ENCODE peak calls at places on chromosomes 6 and 20, in seven cellular contexts. F is GM10248; W is CD4-positive, alpha-beta T cell; H is cardiac muscle cell; Z is HepG2; X is suprapubic skin; D is breast epithelium. G is an unnamed sample.

GRCh38 chr6:23301546-23301945 is 732.2 kb downstream of the HDGFL1 start:
- DNase-seq in F (no peak), W (no peak), H (no peak), Z (no peak), X (no peak), D (no peak), G (no peak)

GRCh38 chr6:70709826-70710225 is 42.1 kb downstream of the SMAP1 start:
- DNase-seq in F (no peak), W (no peak), H (no peak), Z (peak), X (no peak), D (no peak), G (no peak)

GRCh38 chr6:27293436-27294152 is 18.5 kb downstream of the POM121L2 start:
- DNase-seq in F (no peak), W (no peak), H (peak), Z (peak), X (no peak), D (no peak), G (no peak)

GRCh38 chr20:651713-652610 is 1.0 kb downstream of the SRXN1 start:
- DNase-seq in F (no peak), W (no peak), H (peak), Z (no peak), X (no peak), D (no peak), G (peak)

GRCh38 chr6:70289299-70289698 is 13.6 kb downstream of the COL9A1 start:
- DNase-seq in F (no peak), W (no peak), H (no peak), Z (peak), X (no peak), D (no peak), G (no peak)

GRCh38 chr6:31597006-31597405 is 4.2 kb upstream of the NCR3 start:
- DNase-seq in F (no peak), W (no peak), H (peak), Z (peak), X (no peak), D (no peak), G (no peak)

GRCh38 chr6:63347599-63347998 is 27.8 kb upstream of the LGSN start:
- DNase-seq in F (no peak), W (no peak), H (no peak), Z (peak), X (no peak), D (no peak), G (no peak)

GRCh38 chr20:843908-844307 is 10.4 kb downstream of the FAM110A start:
- DNase-seq in F (no peak), W (no peak), H (no peak), Z (no peak), X (no peak), D (no peak), G (no peak)

GRCh38 chr20:64133951-64134407 is 26.6 kb upstream of the NPBWR2 start:
- DNase-seq in F (no peak), W (no peak), H (no peak), Z (no peak), X (peak), D (no peak), G (no peak)

GRCh38 chr6:108002365-108003221 is 44.6 kb upstream of the SEC63 start:
- DNase-seq in F (no peak), W (no peak), H (no peak), Z (peak), X (peak), D (peak), G (no peak)

GRCh38 chr20:18628330-18628941 is 40.6 kb downstream of the DTD1 start:
- DNase-seq in F (no peak), W (no peak), H (peak), Z (peak), X (no peak), D (peak), G (no peak)

GRCh38 chr20:5827098-5827853 is 77.1 kb downstream of the SHLD1 start:
- DNase-seq in F (no peak), W (no peak), H (no peak), Z (no peak), X (no peak), D (no peak), G (no peak)

GRCh38 chr20:9353916-9354276 is 160.5 kb upstream of the LAMP5 start:
- DNase-seq in F (no peak), W (no peak), H (no peak), Z (no peak), X (no peak), D (no peak), G (no peak)

GRCh38 chr20:45685896-45686295 is 15.9 kb upstream of the WFDC11 start:
- DNase-seq in F (no peak), W (no peak), H (no peak), Z (no peak), X (no peak), D (no peak), G (no peak)
- TF ChIP-seq CTCF in F (no peak), W (no peak), H (peak), Z (no peak), X (no peak), D (no peak), G (no peak)

DNA sequence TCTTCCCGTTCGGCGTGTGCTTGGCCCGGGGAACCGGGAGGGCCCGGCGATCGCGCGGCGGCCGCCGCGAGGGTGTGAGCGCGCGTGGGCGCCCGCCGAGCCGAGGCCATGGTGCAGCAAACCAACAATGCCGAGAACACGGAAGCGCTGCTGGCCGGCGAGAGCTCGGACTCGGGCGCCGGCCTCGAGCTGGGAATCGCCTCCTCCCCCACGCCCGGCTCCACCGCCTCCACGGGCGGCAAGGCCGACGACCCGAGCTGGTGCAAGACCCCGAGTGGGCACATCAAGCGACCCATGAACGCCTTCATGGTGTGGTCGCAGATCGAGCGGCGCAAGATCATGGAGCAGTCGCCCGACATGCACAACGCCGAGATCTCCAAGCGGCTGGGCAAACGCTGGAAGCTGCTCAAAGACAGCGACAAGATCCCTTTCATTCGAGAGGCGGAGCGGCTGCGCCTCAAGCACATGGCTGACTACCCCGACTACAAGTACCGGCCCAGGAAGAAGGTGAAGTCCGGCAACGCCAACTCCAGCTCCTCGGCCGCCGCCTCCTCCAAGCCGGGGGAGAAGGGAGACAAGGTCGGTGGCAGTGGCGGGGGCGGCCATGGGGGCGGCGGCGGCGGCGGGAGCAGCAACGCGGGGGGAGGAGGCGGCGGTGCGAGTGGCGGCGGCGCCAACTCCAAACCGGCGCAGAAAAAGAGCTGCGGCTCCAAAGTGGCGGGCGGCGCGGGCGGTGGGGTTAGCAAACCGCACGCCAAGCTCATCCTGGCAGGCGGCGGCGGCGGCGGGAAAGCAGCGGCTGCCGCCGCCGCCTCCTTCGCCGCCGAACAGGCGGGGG is 1.1 kb downstream of the SOX4 start:
- DNase-seq in F (peak), W (peak), H (peak), Z (peak), X (peak), D (peak), G (peak)
- TF ChIP-seq CTCF in F (no peak), W (no peak), H (no peak), Z (no peak), X (no peak), D (no peak), G (no peak)

GRCh38 chr20:34709836-34710567 is 5.9 kb downstream of the TP53INP2 start:
- DNase-seq in F (peak), W (no peak), H (peak), Z (no peak), X (no peak), D (peak), G (no peak)
- TF ChIP-seq CTCF in F (peak), W (no peak), H (no peak), Z (peak), X (no peak), D (no peak), G (peak)

GRCh38 chr6:150006961-150007464 is 18.3 kb downstream of the RAET1L start:
- DNase-seq in F (peak), W (no peak), H (peak), Z (no peak), X (no peak), D (no peak), G (peak)
- TF ChIP-seq CTCF in F (peak), W (peak), H (peak), Z (peak), X (peak), D (no peak), G (peak)

DNA sequence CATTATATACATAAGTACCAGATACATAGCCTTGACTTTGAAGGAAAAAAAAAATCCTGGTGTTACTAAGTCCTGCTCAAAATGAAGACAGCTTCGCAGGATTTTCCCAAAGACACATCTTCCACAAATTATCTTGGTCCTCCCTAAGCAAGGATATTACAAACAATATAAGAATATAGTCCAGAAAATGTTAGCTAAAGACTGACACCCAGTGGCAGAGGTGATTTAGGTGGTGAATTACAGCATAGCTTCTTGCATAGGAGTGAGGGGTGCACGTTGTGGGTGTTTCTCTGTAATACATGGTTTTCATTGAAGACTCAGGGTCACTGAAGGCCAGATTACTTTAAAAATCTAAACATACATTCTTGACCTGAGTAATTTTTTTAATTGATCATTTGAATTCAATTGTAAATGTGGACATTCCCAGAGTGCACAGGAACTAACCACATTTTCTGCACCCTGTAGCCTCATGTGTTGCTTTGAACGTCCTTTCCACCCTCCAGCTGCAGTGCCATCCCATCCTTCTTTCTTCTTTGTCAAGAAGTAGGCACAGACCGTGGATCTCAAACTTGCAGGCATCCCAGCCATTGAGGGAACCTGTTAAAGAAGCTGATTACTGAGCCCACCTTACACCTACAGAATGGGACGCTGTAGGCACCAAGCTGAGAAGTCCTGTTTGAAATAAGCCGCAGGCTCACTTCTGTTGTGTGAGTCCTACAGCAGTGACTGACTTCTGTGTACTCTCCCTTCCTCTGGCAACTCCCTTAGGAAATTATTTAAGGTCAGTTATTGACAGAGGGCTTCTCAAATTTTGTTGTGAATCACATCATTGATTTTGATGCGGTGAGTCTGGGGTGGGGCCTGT is 102.6 kb downstream of the PERP start:
- DNase-seq in F (peak), W (no peak), H (peak), Z (peak), X (no peak), D (no peak), G (no peak)
- TF ChIP-seq CTCF in F (peak), W (peak), H (peak), Z (peak), X (no peak), D (peak), G (peak)

GRCh38 chr6:12782136-12782535 is 65.6 kb downstream of the PHACTR1 start:
- DNase-seq in F (no peak), W (no peak), H (no peak), Z (no peak), X (no peak), D (no peak), G (no peak)
- TF ChIP-seq CTCF in F (no peak), W (no peak), H (no peak), Z (no peak), X (no peak), D (no peak), G (no peak)

GRCh38 chr6:29016559-29017427 is 11.7 kb upstream of the ZNF311 start:
- DNase-seq in F (peak), W (peak), H (peak), Z (peak), X (peak), D (peak), G (peak)
- TF ChIP-seq CTCF in F (peak), W (peak), H (peak), Z (peak), X (peak), D (peak), G (peak)

DNA sequence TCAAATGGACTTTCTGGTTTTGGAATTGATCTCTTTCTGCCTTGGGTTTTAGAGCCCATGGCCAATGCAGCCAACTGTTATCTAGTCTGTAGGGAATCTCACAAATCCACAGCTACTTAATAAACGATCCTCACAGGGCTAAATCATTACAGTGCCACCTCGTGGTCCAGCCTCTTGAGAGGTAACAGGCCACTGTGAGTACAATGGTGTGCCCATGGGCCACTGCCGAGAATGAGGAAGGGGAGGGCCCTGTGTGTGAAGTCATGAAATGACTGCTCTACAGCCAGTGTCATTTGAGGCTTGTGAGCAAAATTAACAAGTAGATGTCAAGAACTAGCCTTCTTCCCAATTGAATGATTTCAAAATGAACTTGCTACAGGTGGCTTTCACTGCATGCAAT is 54.3 kb upstream of the GMPR start:
- DNase-seq in F (peak), W (no peak), H (peak), Z (peak), X (no peak), D (no peak), G (no peak)
- TF ChIP-seq CTCF in F (no peak), W (no peak), H (peak), Z (peak), X (no peak), D (peak), G (peak)

DNA sequence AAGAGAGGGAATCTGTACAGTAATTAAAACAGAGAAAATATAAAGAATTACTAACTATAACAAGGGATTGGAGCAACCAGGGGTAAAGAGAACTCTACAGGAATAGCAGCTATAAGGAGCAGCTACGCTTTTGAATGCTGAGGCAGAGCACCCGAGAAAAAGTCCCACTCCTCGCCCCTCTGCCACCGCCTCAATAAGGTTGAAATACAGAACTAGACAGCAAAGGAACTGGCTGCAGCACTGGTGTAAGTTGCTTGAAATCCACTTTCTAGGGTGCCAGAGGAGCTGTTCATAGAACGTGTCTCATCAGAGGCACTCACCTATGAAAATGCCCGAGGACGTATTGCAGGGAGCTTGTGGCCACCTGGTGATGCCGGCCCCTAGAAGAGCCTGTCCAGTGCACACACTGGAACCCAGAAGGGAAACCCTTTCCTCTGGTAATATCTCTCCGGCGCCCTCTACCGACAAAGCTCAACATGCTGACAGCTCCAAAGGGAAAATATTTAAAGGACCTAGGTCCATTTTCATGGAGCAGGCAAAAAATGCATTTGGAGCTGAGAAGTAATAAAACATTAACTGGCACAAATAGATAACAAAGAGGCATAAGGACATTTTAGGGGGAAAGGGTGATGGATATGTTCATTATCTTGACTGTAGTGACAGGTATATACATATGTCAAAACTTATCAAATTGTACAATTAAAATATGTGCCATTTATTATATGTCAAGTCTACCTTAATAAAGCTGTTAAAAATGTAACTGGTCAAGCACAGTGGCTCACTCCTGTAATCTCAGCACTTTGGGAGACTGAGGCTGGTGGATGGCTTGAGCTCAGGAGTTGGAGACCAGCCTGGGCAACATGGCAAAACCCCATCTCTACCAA is 137.4 kb upstream of the HDAC2 start:
- DNase-seq in F (peak), W (no peak), H (peak), Z (peak), X (no peak), D (no peak), G (no peak)
- TF ChIP-seq CTCF in F (peak), W (no peak), H (peak), Z (peak), X (no peak), D (no peak), G (peak)

GRCh38 chr6:104788400-104788799 is 71.3 kb downstream of the HACE1 start:
- DNase-seq in F (no peak), W (no peak), H (no peak), Z (no peak), X (no peak), D (no peak), G (no peak)

GRCh38 chr6:104787305-104787704 is 72.4 kb downstream of the HACE1 start:
- DNase-seq in F (no peak), W (no peak), H (no peak), Z (no peak), X (no peak), D (no peak), G (no peak)

GRCh38 chr6:104795363-104795762 is 64.4 kb downstream of the HACE1 start:
- DNase-seq in F (no peak), W (no peak), H (no peak), Z (no peak), X (no peak), D (no peak), G (no peak)

GRCh38 chr6:104784884-104785283 is 74.8 kb downstream of the HACE1 start:
- DNase-seq in F (no peak), W (no peak), H (no peak), Z (no peak), X (no peak), D (no peak), G (no peak)

DNA sequence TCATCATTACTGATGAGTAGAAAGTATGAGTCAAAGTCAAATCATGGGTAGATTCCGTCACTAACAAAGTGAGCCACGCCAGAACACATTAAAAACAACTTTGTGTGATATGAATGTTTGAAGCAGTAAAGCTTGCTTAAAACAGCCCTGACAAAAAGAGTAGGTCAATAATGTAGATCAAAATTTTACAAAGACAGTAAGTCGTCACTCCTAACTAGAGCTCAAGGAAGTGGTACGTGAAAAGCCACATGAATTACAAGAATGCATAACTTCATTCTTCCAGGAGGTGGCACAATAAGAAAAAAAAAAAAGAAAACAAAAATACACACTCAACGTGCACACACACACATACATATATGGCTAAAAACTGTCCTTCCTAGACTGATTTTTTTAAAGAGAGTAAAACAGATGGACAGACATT is 69.9 kb downstream of the HACE1 start:
- DNase-seq in F (peak), W (no peak), H (peak), Z (peak), X (no peak), D (no peak), G (peak)
- TF ChIP-seq CTCF in F (peak), W (peak), H (peak), Z (peak), X (no peak), D (peak), G (peak)